ENCODE peak calls at places on chromosomes 5 and 9, in nine cellular contexts. E, C, T, K, J, M, N, L and D are unnamed samples.

GRCh38 chr5:103612545-103612944 is 50.0 kb upstream of the NUDT12 start:
- DNase-seq in N (no peak), E (no peak), C (no peak), K (no peak), L (no peak), J (no peak), M (no peak), T (no peak), D (no peak)

GRCh38 chr5:38926121-38926520 is 80.3 kb downstream of the OSMR start:
- DNase-seq in C (no peak), N (no peak), L (no peak), T (no peak), E (no peak), K (no peak), M (no peak), J (no peak), D (no peak)

GRCh38 chr9:137326436-137327060 is 24.5 kb upstream of the NRARP start:
- DNase-seq in L (no peak), E (no peak), M (no peak), C (no peak), K (no peak), T (no peak), N (no peak), J (no peak), D (no peak)

GRCh38 chr5:52875827-52876226 is 88.1 kb downstream of the ITGA1 start:
- DNase-seq in J (no peak), M (no peak), N (no peak), L (no peak), E (no peak), K (no peak), T (no peak), C (no peak), D (no peak)

GRCh38 chr9:88198346-88198807 is 60.1 kb upstream of the SPATA31C2 start:
- DNase-seq in N (no peak), K (no peak), J (no peak), T (peak), C (no peak), L (no peak), E (no peak), M (no peak), D (no peak)

GRCh38 chr5:58505502-58505901 is 14.3 kb downstream of the GAPT start:
- DNase-seq in K (no peak), N (no peak), C (no peak), T (no peak), L (no peak), E (no peak), J (no peak), M (no peak), D (no peak)

GRCh38 chr9:124770359-124771020 is 621 bp downstream of the NR6A1 start:
- DNase-seq in L (no peak), J (no peak), M (peak), T (peak), E (no peak), N (no peak), C (no peak), K (peak), D (no peak)

GRCh38 chr5:140240987-140241706 is 61.8 kb downstream of the PFDN1 start:
- DNase-seq in M (peak), E (peak), J (peak), N (no peak), K (peak), T (peak), C (no peak), L (no peak), D (peak)

GRCh38 chr9:75083188-75083976 is 4.6 kb downstream of the NMRK1 start:
- DNase-seq in E (peak), T (peak), L (no peak), K (peak), N (peak), M (no peak), J (no peak), C (no peak), D (no peak)

GRCh38 chr5:124935060-124935459 is 188.6 kb upstream of the ZNF608 start:
- DNase-seq in E (no peak), K (no peak), L (no peak), T (peak), C (no peak), N (no peak), J (no peak), M (no peak), D (no peak)

GRCh38 chr5:141511771-141512325 is 23.0 kb downstream of the PCDHGC5 start:
- DNase-seq in C (no peak), M (no peak), K (no peak), E (no peak), L (no peak), J (no peak), N (no peak), T (no peak), D (no peak)

GRCh38 chr9:127081250-127082185 is 40.9 kb downstream of the ANGPTL2 start:
- DNase-seq in M (no peak), T (no peak), L (no peak), K (no peak), C (no peak), N (no peak), J (no peak), E (no peak), D (no peak)